ENCODE peak calls at places on chromosomes 2 and 18, in four cellular contexts. R, L, V and D are unnamed samples.
A peak's percentile ranks its signal among the peaks of the same experiment; 100 is the strongest.

GRCh38 chr18:25639601-25640000 is 287.6 kb upstream of the ZNF521 start:
- DNase-seq in L (no peak), V (no peak), R (no peak), D (no peak)

GRCh38 chr2:166197446-166197845 is 69.6 kb upstream of the SCN1A start:
- DNase-seq in L (peak; percentile 20), R (no peak), V (no peak), D (no peak)

GRCh38 chr18:46761054-46761769 is 4.4 kb upstream of the ST8SIA5 start:
- DNase-seq in V (no peak), R (no peak), L (no peak), D (no peak)

GRCh38 chr2:235055891-235056516 is 104.2 kb downstream of the SH3BP4 start:
- DNase-seq in R (peak; percentile 35), V (no peak), L (peak; percentile 78), D (peak; percentile 30)

GRCh38 chr2:152425765-152426710 is 91.1 kb downstream of the FMNL2 start:
- DNase-seq in V (no peak), R (no peak), L (peak; percentile 89), D (no peak)

GRCh38 chr2:43906448-43907122 is 67.8 kb downstream of the ABCG8 start:
- DNase-seq in R (no peak), L (peak; percentile 19), V (no peak), D (no peak)

GRCh38 chr2:121008978-121009377 is 273.3 kb downstream of the GLI2 start:
- DNase-seq in R (peak; percentile 3), L (no peak), V (no peak), D (peak; percentile 23)

GRCh38 chr2:102615620-102616436 is 3.5 kb upstream of the SLC9A2 start:
- DNase-seq in V (peak; percentile 69), R (peak; percentile 35), L (peak; percentile 60), D (peak; percentile 68)

GRCh38 chr2:207409525-207409924 is 120.2 kb upstream of the CREB1 start:
- DNase-seq in L (no peak), R (no peak), V (no peak), D (no peak)

GRCh38 chr2:10020001-10020400 is 23.3 kb upstream of the KLF11 start:
- DNase-seq in L (no peak), R (no peak), V (no peak), D (no peak)

GRCh38 chr18:11653521-11653920 is 35.5 kb upstream of the GNAL start:
- DNase-seq in L (no peak), V (no peak), R (no peak), D (no peak)

GRCh38 chr18:2091937-2092336 is 479.4 kb downstream of the METTL4 start:
- DNase-seq in R (no peak), L (no peak), V (no peak), D (peak; percentile 22)

GRCh38 chr2:185638771-185639170 is 99.8 kb upstream of the FSIP2 start:
- DNase-seq in L (no peak), V (no peak), R (no peak), D (no peak)

GRCh38 chr2:16655457-16655837 is 10.2 kb downstream of the CYRIA start:
- DNase-seq in V (no peak), R (no peak), L (no peak), D (no peak)

GRCh38 chr2:57515366-57515765 is 531.2 kb upstream of the VRK2 start:
- DNase-seq in V (no peak), R (no peak), L (no peak), D (no peak)

GRCh38 chr18:10336749-10337148 is 117.7 kb upstream of the APCDD1 start:
- DNase-seq in R (no peak), L (no peak), V (no peak), D (no peak)

GRCh38 chr18:63101811-63102210 is 217.8 kb downstream of the BCL2 start:
- DNase-seq in R (no peak), L (no peak), V (no peak), D (no peak)

DNA sequence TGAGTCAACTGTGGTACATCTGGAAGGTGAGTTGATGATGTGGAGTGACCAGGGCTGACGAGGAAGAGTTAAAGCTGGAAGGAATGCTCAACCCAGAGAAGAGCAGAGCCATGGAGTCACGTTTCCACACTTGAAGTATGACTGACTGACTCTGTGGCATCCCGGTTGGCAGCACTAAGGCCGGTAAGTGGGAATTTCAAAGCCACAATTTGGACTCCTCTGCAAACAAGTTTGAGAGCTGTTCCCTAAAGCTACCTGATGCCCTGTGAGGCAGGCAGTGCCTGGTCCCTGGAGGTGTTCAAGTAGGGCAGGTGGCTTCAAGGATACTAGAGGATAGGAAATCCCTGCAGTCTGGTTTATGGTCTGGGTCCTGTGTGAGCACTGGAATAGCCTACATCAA is 69.3 kb upstream of the ITGB6 start:
- DNase-seq in V (no peak), R (no peak), L (no peak), D (no peak)
- TF ChIP-seq ELF1 in V (no peak), R (no peak), L (no peak), D (no peak)

GRCh38 chr18:74314759-74315463 is 728 bp upstream of the C18orf63 start:
- DNase-seq in L (no peak), R (no peak), V (no peak), D (no peak)

GRCh38 chr18:74315464-74316256 is at the start of gene C18orf63:
- DNase-seq in L (no peak), V (no peak), R (no peak), D (no peak)

GRCh38 chr18:74311000-74311399 is 4.6 kb upstream of the C18orf63 start:
- DNase-seq in V (no peak), L (no peak), R (no peak), D (no peak)

DNA sequence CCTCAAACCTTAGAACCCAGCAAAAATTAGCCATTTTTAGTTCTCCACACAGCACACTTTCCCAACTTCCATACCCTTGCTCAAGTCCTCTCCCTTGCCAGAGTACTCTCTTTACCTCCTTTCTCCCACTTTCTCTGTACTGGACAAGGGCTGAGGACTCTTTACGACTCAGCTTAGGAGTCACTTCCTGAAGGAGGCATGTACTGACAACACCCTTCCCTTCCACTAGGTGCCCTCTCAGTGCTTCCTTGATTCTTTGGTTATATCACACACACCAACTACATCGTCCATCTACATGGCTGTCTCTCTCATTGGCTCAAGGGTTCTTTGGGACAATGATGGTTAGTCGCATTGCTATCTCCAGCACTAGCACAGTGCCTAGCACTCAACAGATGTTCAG is 5.2 kb upstream of the C18orf63 start:
- DNase-seq in R (no peak), L (peak; percentile 55), V (no peak), D (no peak)
- TF ChIP-seq ELF1 in R (no peak), L (no peak), V (no peak), D (no peak)

GRCh38 chr2:149715005-149715592 is 127.5 kb upstream of the MMADHC start:
- DNase-seq in V (peak; percentile 14), L (peak; percentile 12), R (peak; percentile 35), D (peak; percentile 1)
- TF ChIP-seq ELF1 in V (no peak), L (no peak), R (no peak), D (no peak)

DNA sequence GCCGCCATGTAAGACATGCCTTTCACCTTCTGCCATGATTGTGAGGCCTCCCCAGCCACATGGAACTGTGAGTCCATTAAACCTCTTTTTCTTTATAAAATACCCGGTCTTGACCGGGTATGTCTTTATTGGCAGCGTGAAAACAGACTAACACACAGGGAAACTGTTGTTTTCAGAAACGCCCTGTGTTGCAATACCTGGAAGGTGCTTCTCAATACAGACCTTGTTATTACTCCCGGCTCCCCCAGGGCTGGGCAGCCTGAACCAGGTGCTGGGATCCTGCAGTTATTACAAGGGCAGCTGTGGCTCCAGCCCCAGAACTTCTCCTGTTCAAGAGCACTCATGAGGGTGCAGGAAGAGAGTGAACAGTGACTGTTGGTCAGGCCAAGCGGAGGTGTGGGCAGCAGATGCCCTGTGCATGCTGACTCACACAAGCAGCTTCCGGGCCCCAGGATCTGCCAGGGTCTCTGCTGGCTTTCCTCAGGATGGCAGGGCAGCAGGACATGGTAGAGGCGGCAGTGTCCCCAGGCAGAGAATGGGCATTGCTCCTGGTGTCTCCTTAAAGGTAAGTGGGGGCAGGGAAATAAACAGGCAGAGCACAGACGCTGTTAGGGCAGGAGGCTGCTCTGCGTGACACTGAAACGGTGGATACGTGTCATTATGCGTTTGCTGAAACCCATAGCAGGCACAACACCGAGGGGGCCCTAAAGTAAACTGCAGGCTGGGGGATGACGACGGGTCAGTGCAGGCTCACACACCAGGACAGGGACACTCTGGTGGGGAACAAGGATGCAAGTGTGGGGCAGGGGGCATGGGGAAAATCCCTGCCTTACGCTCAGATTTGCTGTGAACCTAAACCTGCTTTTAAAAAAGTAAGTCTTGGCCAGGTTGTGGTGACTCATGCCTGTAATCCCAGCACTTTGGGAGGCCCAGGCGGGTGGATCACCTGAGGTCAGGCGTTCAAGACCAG is 89.1 kb downstream of the NDUFA10 start:
- DNase-seq in R (no peak), L (peak; percentile 22), V (no peak), D (no peak)
- TF ChIP-seq ELF1 in R (no peak), L (no peak), V (no peak), D (no peak)

DNA sequence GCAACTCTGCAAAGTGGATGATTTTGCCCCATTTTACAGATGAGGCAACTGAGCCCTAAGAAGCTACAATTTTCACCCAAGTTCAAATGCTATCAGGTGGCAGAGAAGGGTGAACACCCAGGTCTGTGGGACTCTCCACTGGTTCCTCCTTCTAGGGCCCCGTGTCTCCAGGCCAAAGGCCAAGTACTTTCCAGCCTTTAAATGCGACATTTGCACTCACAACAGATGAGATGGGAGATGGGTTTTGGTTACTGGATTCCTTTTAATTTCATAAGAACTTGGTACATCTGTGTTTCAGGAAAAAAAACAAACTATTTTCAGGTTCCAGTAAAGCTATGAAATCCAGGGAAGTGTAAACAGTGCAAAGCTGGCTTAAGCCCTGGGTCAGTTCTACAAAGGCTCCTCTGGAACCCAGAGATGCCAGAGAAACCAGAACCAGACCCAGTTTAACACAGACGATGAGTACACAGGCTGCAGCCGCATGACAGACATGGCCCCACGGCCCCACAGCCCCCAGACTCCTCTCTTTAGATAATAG is 361.7 kb downstream of the ANAPC1 start:
- DNase-seq in L (peak; percentile 87), V (no peak), R (no peak), D (no peak)
- TF ChIP-seq ELF1 in L (no peak), V (no peak), R (no peak), D (no peak)

DNA sequence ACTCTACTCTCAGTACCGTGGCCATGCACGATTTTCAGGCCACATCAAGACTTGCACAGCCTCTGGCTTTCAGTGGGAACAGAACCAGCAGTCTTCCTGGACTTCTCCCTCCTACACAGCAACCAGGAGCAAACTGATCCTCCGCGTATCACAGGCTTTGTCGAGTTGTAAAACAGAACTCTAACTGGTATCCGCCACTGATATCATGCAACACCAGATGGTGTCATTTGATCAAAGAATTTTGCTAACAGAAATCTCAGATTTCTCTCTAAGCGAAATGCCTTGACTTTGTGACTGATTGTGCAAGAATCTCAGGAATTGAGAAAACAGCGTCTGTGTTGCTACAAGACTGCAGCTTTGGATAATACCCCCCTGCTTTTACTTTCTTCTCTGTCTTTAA is 85.7 kb downstream of the COPS8 start:
- DNase-seq in L (no peak), R (peak; percentile 19), V (no peak), D (no peak)
- TF ChIP-seq ELF1 in L (no peak), R (no peak), V (no peak), D (no peak)

DNA sequence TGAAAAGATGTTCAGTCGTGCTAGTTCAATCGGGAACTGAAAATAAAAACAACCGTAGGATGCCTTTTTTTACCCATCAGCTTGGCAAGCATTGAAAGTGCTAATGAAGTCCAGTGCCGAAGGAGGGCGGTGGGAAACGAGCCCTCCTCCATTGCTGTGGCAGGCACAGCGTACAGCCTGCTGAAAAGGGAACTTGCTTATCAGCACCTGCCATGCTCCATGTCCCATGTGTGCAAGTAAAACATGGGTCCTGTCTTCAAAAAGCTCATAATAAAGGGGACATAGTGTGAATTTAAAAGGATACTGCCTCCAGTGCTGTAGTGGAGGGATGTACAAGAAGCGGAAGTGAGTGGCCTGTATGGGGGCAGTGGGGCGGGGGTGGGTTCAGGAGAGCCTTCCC is 82.4 kb downstream of the ARMC9 start:
- DNase-seq in V (no peak), R (no peak), L (no peak), D (peak; percentile 17)
- TF ChIP-seq ELF1 in V (no peak), R (no peak), L (no peak), D (no peak)